ENCODE peak calls at places on chromosomes 1 and 21, in seven cellular contexts. Q is IMR-90, W is upper lobe of right lung, Y is choroid plexus epithelial cell, T is dorsolateral prefrontal cortex, X is GM13977, M is GM13976. O is an unnamed sample.

GRCh38 chr21:43921979-43922945 is 57.2 kb downstream of the AGPAT3 start:
- DNase-seq in Y (no peak), X (peak), T (no peak), W (no peak), Q (peak), M (peak), O (no peak)

GRCh38 chr1:209398330-209398991 is 185.1 kb upstream of the CAMK1G start:
- DNase-seq in T (no peak), Y (peak), W (no peak), Q (peak), X (no peak), M (no peak), O (no peak)

GRCh38 chr1:116356673-116357072 is 16.4 kb upstream of the ATP1A1 start:
- DNase-seq in W (no peak), Y (no peak), Q (peak), T (no peak), M (no peak), X (no peak), O (no peak)

GRCh38 chr1:25562101-25562927 is 18.9 kb downstream of the LDLRAP1 start:
- DNase-seq in W (peak), Y (no peak), T (no peak), M (peak), X (peak), Q (no peak), O (no peak)

GRCh38 chr1:47524272-47524671 is 86.4 kb downstream of the FOXD2 start:
- DNase-seq in Q (no peak), X (no peak), T (no peak), M (no peak), Y (peak), W (no peak), O (no peak)

GRCh38 chr1:199218065-199218464 is 579.2 kb downstream of the PTPRC start:
- DNase-seq in X (no peak), Q (no peak), W (no peak), T (no peak), M (no peak), Y (no peak), O (no peak)

GRCh38 chr1:183864611-183865010 is 59.7 kb downstream of the RGL1 start:
- DNase-seq in M (no peak), T (no peak), W (no peak), X (no peak), Q (no peak), Y (no peak), O (no peak)

GRCh38 chr1:234881893-234882771 is 246.5 kb downstream of the TOMM20 start:
- DNase-seq in W (no peak), M (peak), T (peak), X (peak), Y (no peak), Q (no peak), O (no peak)

GRCh38 chr1:167987174-167987573 is 50.3 kb upstream of the MPC2 start:
- DNase-seq in W (no peak), Q (peak), M (no peak), Y (no peak), X (no peak), T (no peak), O (no peak)

GRCh38 chr1:173715538-173715844 is 710 bp downstream of the KLHL20 start:
- DNase-seq in Y (no peak), M (no peak), Q (no peak), X (no peak), W (no peak), T (no peak), O (no peak)

GRCh38 chr1:8604041-8604942 is 213.1 kb downstream of the RERE start:
- DNase-seq in T (no peak), Q (no peak), W (no peak), M (peak), X (peak), Y (no peak), O (no peak)

GRCh38 chr1:27934818-27935549 is at the start of gene SMPDL3B:
- DNase-seq in Q (no peak), Y (no peak), M (no peak), W (peak), T (no peak), X (no peak), O (no peak)

GRCh38 chr1:175894543-175894942 is 151.1 kb upstream of the TNR start:
- DNase-seq in T (no peak), X (no peak), M (no peak), W (no peak), Y (no peak), Q (no peak), O (no peak)

GRCh38 chr1:179205284-179205683 is 24.2 kb downstream of the ABL2 start:
- DNase-seq in T (no peak), Q (no peak), M (no peak), W (no peak), Y (no peak), X (no peak), O (no peak)

GRCh38 chr1:247576514-247576913 is 11.6 kb upstream of the OR2G2 start:
- DNase-seq in Q (no peak), T (no peak), Y (peak), W (no peak), X (peak), M (peak), O (no peak)

GRCh38 chr1:43319288-43319687 is 18.3 kb upstream of the MPL start:
- DNase-seq in Y (no peak), T (no peak), X (no peak), W (peak), Q (no peak), M (no peak), O (no peak)

GRCh38 chr1:183514235-183514634 is 41.9 kb downstream of the SMG7 start:
- DNase-seq in M (no peak), W (no peak), X (no peak), Q (no peak), T (no peak), Y (no peak), O (no peak)

GRCh38 chr1:205528446-205528886 is 24.0 kb downstream of the CDK18 start:
- DNase-seq in X (no peak), Y (no peak), Q (no peak), M (no peak), T (no peak), W (no peak), O (peak)

GRCh38 chr1:47262787-47263413 is 30.9 kb upstream of the TAL1 start:
- DNase-seq in Q (peak), T (no peak), Y (peak), W (no peak), M (peak), X (peak), O (peak)

GRCh38 chr1:67355745-67356424 is 48.2 kb downstream of the IL12RB2 start:
- DNase-seq in M (no peak), Y (peak), X (no peak), W (no peak), T (no peak), Q (peak), O (no peak)

GRCh38 chr1:59218521-59219236 is 78.2 kb upstream of the FGGY start:
- DNase-seq in W (no peak), Q (peak), M (no peak), X (no peak), T (no peak), Y (peak), O (no peak)

GRCh38 chr1:234618726-234619049 is 8.7 kb upstream of the IRF2BP2 start:
- DNase-seq in T (no peak), Y (no peak), X (no peak), W (no peak), Q (no peak), M (no peak), O (no peak)

GRCh38 chr1:54805466-54805865 is 4.3 kb upstream of the TTC22 start:
- DNase-seq in M (no peak), Q (no peak), W (no peak), T (no peak), X (no peak), Y (no peak), O (no peak)

GRCh38 chr1:119276558-119276957 is 92.0 kb upstream of the HAO2 start:
- DNase-seq in Y (peak), W (no peak), M (no peak), T (no peak), X (no peak), Q (no peak), O (no peak)
- TF ChIP-seq CTCF in Y (peak), W (no peak), M (no peak), T (no peak), X (peak), Q (no peak), O (no peak)

DNA sequence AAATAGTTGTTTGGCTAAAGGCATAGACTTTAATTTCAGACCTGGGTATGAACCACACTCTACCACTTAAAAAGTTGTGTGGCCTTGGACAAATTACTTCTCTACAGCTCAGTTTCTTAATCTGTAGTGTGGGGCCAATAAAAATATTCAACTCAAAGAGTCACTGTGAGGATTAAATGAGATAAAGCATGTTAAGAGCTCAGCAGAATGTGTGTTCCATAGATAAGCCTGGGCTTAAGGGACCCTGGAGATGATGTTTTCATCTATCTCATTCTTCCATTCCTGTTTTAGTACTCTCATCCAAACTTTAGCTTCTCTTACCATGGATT is 17.7 kb downstream of the S100A10 start:
- DNase-seq in W (no peak), Y (no peak), M (no peak), T (no peak), X (no peak), Q (no peak), O (no peak)
- TF ChIP-seq CTCF in W (no peak), Y (no peak), M (no peak), T (no peak), X (no peak), Q (no peak), O (no peak)

DNA sequence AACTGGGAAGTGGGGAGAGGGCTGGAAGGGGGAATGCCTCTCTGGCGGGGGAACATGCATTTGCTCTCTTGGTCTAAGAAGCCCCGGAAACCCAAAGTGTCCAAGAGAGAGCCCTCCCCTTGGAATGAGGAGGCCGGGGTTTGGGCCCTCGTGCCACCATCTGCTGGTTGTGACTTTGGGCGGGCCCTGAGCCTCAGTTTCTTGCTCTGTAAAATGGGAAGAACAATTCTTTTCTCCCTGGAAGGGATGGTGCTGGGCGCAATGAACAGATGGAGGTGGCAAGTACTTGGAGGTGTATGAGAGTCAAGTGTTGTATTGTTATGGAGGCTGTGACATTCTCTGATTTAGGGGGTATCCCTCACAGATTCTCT is 69.9 kb upstream of the TARDBP start:
- DNase-seq in M (no peak), Q (no peak), X (no peak), T (no peak), Y (no peak), W (no peak), O (no peak)
- TF ChIP-seq CTCF in M (no peak), Q (no peak), X (no peak), T (no peak), Y (no peak), W (no peak), O (no peak)

DNA sequence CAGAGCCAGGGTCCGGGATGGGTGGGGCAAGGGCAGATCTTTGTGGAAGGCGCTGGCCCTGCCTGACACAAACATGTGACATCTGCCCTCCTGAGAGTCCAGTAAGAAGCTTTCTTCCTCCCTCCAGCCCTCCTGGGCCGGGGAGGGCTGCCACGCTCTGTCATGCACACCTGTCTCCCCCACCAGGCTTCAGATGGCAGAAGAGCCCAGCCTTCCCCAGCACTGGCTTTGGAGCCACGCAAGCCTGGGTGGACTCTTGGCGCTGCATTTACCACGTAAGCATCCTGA is 84.2 kb downstream of the IGSF21 start:
- DNase-seq in M (no peak), Q (no peak), X (no peak), Y (no peak), T (no peak), W (no peak), O (no peak)
- TF ChIP-seq CTCF in M (no peak), Q (no peak), X (no peak), Y (no peak), T (no peak), W (no peak), O (no peak)

DNA sequence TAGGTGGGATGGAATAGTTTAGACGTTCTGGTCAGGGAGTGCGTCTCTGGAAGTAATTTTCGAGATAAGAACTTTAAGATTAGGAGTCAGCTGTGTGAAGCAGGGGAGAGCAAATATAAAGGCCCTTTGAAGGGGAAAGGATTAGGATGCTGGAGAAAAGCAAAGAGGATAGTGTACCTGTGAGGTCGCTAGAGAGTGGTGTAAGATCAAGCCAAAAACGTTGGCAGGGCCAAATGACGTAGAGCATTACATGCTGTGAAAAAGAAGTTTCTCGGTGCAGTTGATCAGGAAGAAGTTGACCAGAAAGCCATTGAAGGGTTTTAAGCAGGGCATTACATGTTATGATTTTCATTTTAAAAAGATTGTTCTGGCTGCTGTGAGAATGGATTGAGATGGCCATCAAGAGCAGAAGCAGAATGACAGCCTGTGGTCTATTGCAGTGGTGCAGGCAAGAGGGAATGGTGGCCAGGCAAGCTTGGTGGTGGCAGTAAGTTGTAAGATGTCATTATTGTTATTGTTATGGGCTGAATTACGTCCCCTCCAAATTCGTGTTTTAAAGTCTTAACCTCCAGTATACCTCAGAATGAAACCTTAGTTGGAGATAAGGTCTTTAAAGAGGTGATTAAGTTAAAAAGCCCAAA is 113.6 kb upstream of the KIF26B start:
- DNase-seq in Q (no peak), W (no peak), Y (no peak), X (no peak), T (no peak), M (no peak), O (no peak)
- TF ChIP-seq CTCF in Q (no peak), W (no peak), Y (no peak), X (no peak), T (no peak), M (no peak), O (no peak)

GRCh38 chr1:41521766-41522165 is 37.3 kb upstream of the EDN2 start:
- DNase-seq in W (no peak), X (no peak), T (no peak), Y (no peak), M (no peak), Q (no peak), O (no peak)
- TF ChIP-seq CTCF in W (no peak), X (no peak), T (no peak), Y (no peak), M (no peak), Q (no peak), O (no peak)

DNA sequence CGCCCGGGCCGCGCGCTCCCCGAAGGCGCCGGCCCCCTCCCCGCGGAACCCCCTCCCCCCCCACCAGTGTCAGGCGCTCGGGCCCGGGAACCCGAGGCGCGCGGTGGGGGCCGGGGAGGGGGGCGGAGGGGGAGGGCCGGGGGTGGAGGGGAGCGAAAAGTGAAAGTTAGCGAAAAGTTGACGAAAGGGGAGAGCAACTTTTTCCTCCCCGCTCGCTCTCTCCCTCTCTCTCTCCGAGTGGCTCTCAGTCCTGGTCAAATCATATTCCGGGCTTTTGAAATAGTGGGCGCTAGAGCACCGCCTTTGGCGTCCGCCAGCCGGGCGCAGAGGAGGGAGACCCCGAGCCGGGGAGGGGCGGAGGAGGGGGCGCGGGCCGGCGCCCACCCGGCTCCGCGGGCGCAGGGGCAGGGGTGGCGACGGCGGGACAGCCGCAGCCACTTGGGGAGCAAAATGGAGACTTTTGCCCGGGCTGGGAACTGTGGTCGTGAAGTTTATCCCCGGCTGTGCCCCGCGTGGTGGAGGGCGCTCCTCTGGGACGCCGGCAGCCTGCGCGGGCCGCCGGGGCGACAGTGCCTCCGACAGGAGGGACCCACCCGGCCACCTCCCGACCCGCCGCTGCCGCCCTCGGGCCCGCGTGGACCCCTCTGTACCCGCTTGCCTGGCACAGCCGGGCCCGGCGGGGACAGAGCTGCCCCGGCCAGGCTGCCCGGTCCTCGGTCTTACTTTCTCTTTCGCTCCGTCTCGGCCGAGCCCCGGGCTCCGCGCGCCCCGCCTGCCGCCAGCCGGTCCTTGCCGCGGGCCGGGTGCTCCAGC is 694 bp downstream of the PRDM16 start:
- DNase-seq in M (no peak), Y (peak), Q (peak), W (peak), X (no peak), T (peak), O (peak)
- TF ChIP-seq CTCF in M (no peak), Y (peak), Q (peak), W (peak), X (no peak), T (peak), O (peak)

DNA sequence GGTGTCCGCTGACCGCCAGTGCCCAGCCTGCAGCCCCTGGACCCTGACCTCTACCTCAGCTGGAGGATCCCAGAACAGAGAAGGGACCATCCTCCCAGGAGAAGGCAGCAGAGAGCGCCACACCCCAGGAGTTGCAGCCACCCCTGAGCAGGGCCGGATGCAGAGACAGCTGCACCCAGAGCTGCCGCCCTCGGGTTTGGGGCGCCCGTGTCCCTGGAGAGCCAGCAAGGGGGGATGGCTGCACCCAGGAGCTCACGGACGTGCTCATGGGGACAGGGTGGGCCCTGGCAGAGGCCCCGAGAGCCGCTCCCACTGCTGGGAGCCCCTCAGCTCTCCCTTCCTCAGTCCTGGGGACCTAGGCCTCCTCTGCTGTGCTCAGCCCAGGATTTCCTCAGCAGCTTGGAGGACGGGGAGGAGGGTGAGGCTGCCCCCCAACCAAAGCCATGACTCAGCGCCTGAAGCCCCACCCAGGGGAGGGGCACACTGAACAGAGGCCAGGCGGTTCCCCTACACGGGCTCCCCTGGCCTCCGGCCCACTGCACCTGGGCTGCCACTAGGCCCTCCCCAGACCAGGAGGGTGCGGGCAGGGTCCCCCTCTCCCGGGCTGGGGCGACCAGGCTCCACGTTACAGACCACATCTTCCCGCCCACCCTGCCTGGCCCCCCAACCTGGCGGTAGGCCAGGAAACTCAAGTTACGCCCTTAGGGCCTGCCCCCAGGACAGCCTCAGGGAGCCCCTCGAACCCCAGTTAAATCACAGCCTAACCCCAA is 2.2 kb downstream of the ACAP3 start:
- DNase-seq in M (peak), Y (peak), X (peak), W (no peak), T (no peak), Q (peak), O (no peak)
- TF ChIP-seq CTCF in M (peak), Y (no peak), X (peak), W (no peak), T (no peak), Q (no peak), O (no peak)

GRCh38 chr1:31883357-31883942 is 54.7 kb downstream of the PTP4A2 start:
- DNase-seq in X (no peak), T (no peak), Q (no peak), M (no peak), W (no peak), Y (no peak), O (no peak)
- TF ChIP-seq CTCF in X (no peak), T (no peak), Q (no peak), M (no peak), W (no peak), Y (no peak), O (no peak)

O was measured in neural crest cell.